ENCODE peak calls at places on chromosomes 4 and X, in six cellular contexts. T is IMR-90, G is H1, O is mesenchymal stem cell, Q is neuronal stem cell, V is trophoblast cell. U is an unnamed sample.

GRCh38 chr4:81807927-81808672 is 336.4 kb upstream of the RASGEF1B start:
- DNase-seq in T (no peak), G (no peak), O (no peak), Q (no peak), V (no peak), U (no peak)

GRCh38 chr4:90281956-90282355 is 154.8 kb downstream of the CCSER1 start:
- DNase-seq in T (no peak), G (no peak), O (no peak), Q (no peak), V (no peak), U (no peak)

GRCh38 chr4:11429646-11430045 is 952 bp upstream of the HS3ST1 start:
- DNase-seq in T (no peak), G (no peak), O (no peak), Q (no peak), V (no peak), U (no peak)

GRCh38 chr4:80215449-80216052 is 18.2 kb downstream of the PRDM8 start:
- DNase-seq in T (peak), G (no peak), O (peak), Q (no peak), V (no peak), U (no peak)

GRCh38 chr4:24748758-24749350 is 46.5 kb upstream of the SOD3 start:
- DNase-seq in T (no peak), G (no peak), O (no peak), Q (no peak), V (no peak), U (no peak)

GRCh38 chrX:22135171-22135711 is 103.1 kb downstream of the PHEX start:
- DNase-seq in T (peak), G (no peak), O (peak), Q (no peak), V (no peak), U (no peak)

GRCh38 chrX:10619311-10620015 is 922 bp downstream of the MID1 start:
- DNase-seq in T (no peak), G (no peak), O (no peak), Q (no peak), V (no peak), U (no peak)

GRCh38 chr4:21307709-21308108 is 607.5 kb downstream of the PACRGL start:
- DNase-seq in T (no peak), G (no peak), O (no peak), Q (no peak), V (no peak), U (no peak)

GRCh38 chrX:51860679-51861078 is 32.7 kb upstream of the MAGED1 start:
- DNase-seq in T (peak), G (no peak), O (peak), Q (peak), V (no peak), U (peak)

GRCh38 chr4:88062843-88063242 is 55.4 kb downstream of the PKD2 start:
- DNase-seq in T (no peak), G (no peak), O (no peak), Q (no peak), V (no peak), U (no peak)

GRCh38 chr4:147340547-147341225 is 140.2 kb upstream of the EDNRA start:
- DNase-seq in T (peak), G (no peak), O (peak), Q (no peak), V (no peak), U (no peak)

GRCh38 chrX:150060406-150060805 is 122.1 kb upstream of the EOLA2 start:
- DNase-seq in T (peak), G (no peak), O (peak), Q (no peak), V (no peak), U (no peak)

GRCh38 chr4:40828661-40829060 is 78.9 kb downstream of the NSUN7 start:
- DNase-seq in T (no peak), G (no peak), O (no peak), Q (no peak), V (no peak), U (no peak)

GRCh38 chrX:152915541-152916241 is 17.8 kb downstream of the ZNF185 start:
- DNase-seq in T (peak), G (no peak), O (peak), Q (no peak), V (no peak), U (peak)

GRCh38 chrX:110267874-110268273 is 50.0 kb downstream of the AMMECR1 start:
- DNase-seq in T (no peak), G (no peak), O (no peak), Q (no peak), V (no peak), U (no peak)

GRCh38 chr4:182536221-182536620 is 293.0 kb downstream of the TENM3 start:
- DNase-seq in T (no peak), G (no peak), O (no peak), Q (no peak), V (no peak), U (no peak)

GRCh38 chrX:98897191-98897590 is 1512.9 kb downstream of the PCDH19 start:
- DNase-seq in T (no peak), G (no peak), O (no peak), Q (no peak), V (no peak), U (no peak)

GRCh38 chrX:149939271-149940014 is 1.2 kb upstream of the EOLA2 start:
- DNase-seq in T (peak), G (peak), O (peak), Q (peak), V (peak), U (peak)

GRCh38 chrX:138775501-138775900 is 64.0 kb upstream of the FGF13 start:
- DNase-seq in T (peak), G (no peak), O (peak), Q (no peak), V (no peak), U (no peak)

GRCh38 chr4:41442818-41443217 is 95.1 kb upstream of the LIMCH1 start:
- DNase-seq in T (no peak), G (no peak), O (no peak), Q (no peak), V (no peak), U (no peak)

GRCh38 chrX:110743679-110744340 is 51.8 kb downstream of the CHRDL1 start:
- DNase-seq in T (peak), G (no peak), O (no peak), Q (no peak), V (no peak), U (no peak)

GRCh38 chrX:9604111-9604907 is 139.5 kb downstream of the TBL1X start:
- DNase-seq in T (no peak), G (no peak), O (no peak), Q (no peak), V (no peak), U (no peak)

GRCh38 chrX:139518475-139518874 is 12.1 kb upstream of the F9 start:
- DNase-seq in T (no peak), G (no peak), O (no peak), Q (no peak), V (no peak), U (no peak)

GRCh38 chr4:39609454-39609911 is 29.2 kb downstream of the SMIM14 start:
- DNase-seq in T (no peak), G (no peak), O (no peak), Q (no peak), V (no peak), U (no peak)

GRCh38 chrX:71941145-71941544 is 30.5 kb downstream of the NHSL2 start:
- DNase-seq in T (peak), G (no peak), O (no peak), Q (no peak), V (no peak), U (no peak)

GRCh38 chr4:1347410-1347864 is 429 bp downstream of the UVSSA start:
- DNase-seq in T (peak), G (no peak), O (peak), Q (peak), V (peak), U (peak)

GRCh38 chrX:53073115-53073581 is 9.0 kb upstream of the TSPYL2 start:
- DNase-seq in T (no peak), G (no peak), O (no peak), Q (no peak), V (no peak), U (no peak)

GRCh38 chr4:74453037-74453635 is 8.2 kb downstream of the AREG start:
- DNase-seq in T (no peak), G (no peak), O (no peak), Q (no peak), V (no peak), U (no peak)

GRCh38 chr4:44493924-44494323 is 45.3 kb upstream of the KCTD8 start:
- DNase-seq in T (no peak), G (no peak), O (peak), Q (peak), V (no peak), U (peak)

GRCh38 chr4:168914095-168914494 is 96.0 kb downstream of the CBR4 start:
- DNase-seq in T (no peak), G (no peak), O (no peak), Q (no peak), V (no peak), U (no peak)

GRCh38 chr4:82124365-82124764 is 249.4 kb downstream of the HNRNPD start:
- DNase-seq in T (no peak), G (no peak), O (no peak), Q (no peak), V (peak), U (no peak)

GRCh38 chr4:138761638-138762205 is 253.9 kb upstream of the NOCT start:
- DNase-seq in T (peak), G (no peak), O (no peak), Q (no peak), V (no peak), U (no peak)

GRCh38 chr4:104490096-104490769 is 4.5 kb downstream of the CXXC4 start:
- DNase-seq in T (no peak), G (no peak), O (no peak), Q (no peak), V (no peak), U (peak)

GRCh38 chr4:86970447-86971354 is 35.9 kb downstream of the AFF1 start:
- DNase-seq in T (no peak), G (no peak), O (no peak), Q (no peak), V (no peak), U (no peak)

GRCh38 chr4:109548655-109549054 is 11.4 kb upstream of the MCUB start:
- DNase-seq in T (peak), G (no peak), O (peak), Q (no peak), V (peak), U (no peak)

GRCh38 chr4:3752022-3752421 is 14.2 kb upstream of the ADRA2C start:
- DNase-seq in T (no peak), G (no peak), O (no peak), Q (no peak), V (no peak), U (no peak)

GRCh38 chrX:52277666-52278065 is 91.2 kb upstream of the XAGE2 start:
- DNase-seq in T (no peak), G (no peak), O (no peak), Q (no peak), V (no peak), U (no peak)

GRCh38 chrX:140502491-140503229 is 2.2 kb downstream of the SOX3 start:
- DNase-seq in T (no peak), G (no peak), O (no peak), Q (no peak), V (no peak), U (no peak)

GRCh38 chr4:39613093-39613656 is 25.5 kb downstream of the SMIM14 start:
- DNase-seq in T (peak), G (no peak), O (peak), Q (no peak), V (no peak), U (no peak)

GRCh38 chr4:16261313-16261878 is 35.1 kb upstream of the TAPT1 start:
- DNase-seq in T (no peak), G (no peak), O (no peak), Q (no peak), V (no peak), U (no peak)

GRCh38 chr4:16265820-16266219 is 39.5 kb upstream of the TAPT1 start:
- DNase-seq in T (no peak), G (no peak), O (no peak), Q (no peak), V (no peak), U (no peak)

GRCh38 chr4:16267639-16268038 is 41.4 kb upstream of the TAPT1 start:
- DNase-seq in T (no peak), G (no peak), O (no peak), Q (no peak), V (no peak), U (no peak)

GRCh38 chr4:16262188-16262587 is 35.9 kb upstream of the TAPT1 start:
- DNase-seq in T (no peak), G (no peak), O (no peak), Q (no peak), V (no peak), U (no peak)

DNA sequence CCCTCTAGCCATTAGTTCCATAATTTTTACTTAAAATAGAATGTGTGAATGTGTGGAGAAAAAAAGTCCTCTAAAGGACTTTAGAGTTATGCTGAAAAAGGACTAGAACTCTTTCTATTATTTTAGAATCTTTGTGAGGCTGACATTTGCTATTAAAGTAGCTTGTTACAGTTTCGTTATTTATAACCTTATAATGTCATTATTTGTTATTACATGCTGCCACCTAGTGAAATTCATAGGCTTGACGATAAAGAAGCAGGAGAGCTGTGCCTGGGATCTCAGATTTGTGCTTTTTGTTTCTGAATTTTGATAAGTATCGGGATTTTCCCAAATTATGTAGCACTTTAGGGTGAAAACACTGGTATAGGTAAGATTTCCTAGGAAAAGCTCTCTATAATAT is 38.5 kb upstream of the TAPT1 start:
- DNase-seq in T (peak), G (no peak), O (peak), Q (no peak), V (no peak), U (no peak)
- H4K91ac ChIP-seq in T (no peak), G (no peak), O (no peak), Q (no peak), V (no peak), U (no peak)

GRCh38 chr4:177706916-177707315 is 264.7 kb upstream of the AGA start:
- DNase-seq in T (no peak), G (no peak), O (no peak), Q (no peak), V (no peak), U (no peak)
- H2AK5ac ChIP-seq in T (no peak), G (no peak), O (no peak), Q (no peak), V (no peak), U (no peak)

DNA sequence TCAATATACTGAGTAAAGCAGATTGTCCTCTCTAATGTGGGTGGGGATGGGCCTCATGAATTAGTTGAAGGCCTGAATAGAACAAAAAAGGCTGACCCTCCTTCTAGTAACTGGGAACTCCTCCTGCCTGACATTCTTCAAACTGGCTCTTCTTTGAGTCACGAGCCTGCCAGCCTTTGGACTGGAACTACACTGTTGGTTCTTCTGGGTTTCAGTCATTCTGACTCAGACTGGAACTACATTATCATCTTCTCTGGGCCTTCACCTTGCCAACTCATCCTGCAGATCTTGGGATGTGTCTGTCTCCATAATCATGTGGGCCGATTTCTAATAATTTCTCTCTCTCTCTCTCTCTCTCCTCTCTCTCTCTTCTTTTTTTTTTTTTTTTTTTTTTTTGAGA is 26.9 kb upstream of the CT47C1 start:
- DNase-seq in T (no peak), G (no peak), O (no peak), Q (no peak), V (no peak), U (no peak)
- H4K91ac ChIP-seq in T (no peak), G (no peak), O (no peak), Q (no peak), V (no peak), U (no peak)

DNA sequence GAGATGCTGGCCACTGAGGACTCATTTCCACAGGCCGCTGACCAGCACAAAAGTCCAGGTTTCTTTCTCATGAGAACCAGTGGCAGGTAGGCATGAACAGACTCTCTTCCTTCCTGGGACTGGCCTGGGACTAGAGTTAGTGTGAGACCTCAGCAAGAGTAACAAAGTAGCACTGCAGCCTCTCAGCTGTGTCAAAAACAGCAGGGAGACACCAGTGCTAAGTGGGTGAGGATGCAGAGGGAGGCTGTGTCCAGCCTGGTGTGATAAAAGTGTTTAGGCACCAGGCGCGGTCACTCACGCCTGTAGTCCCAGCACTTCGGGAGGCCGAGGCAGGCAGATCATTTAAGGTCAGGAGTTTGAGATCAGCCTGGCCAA is 42.9 kb downstream of the TRIM2 start:
- DNase-seq in T (no peak), G (no peak), O (no peak), Q (no peak), V (no peak), U (no peak)
- H2AK5ac ChIP-seq in T (no peak), G (peak), O (no peak), Q (no peak), V (no peak), U (no peak)

GRCh38 chr4:7651461-7651921 is 216.8 kb upstream of the PSAPL1 start:
- DNase-seq in T (peak), G (no peak), O (peak), Q (no peak), V (no peak), U (peak)

GRCh38 chr4:7652006-7652405 is 217.3 kb upstream of the PSAPL1 start:
- DNase-seq in T (no peak), G (no peak), O (no peak), Q (no peak), V (no peak), U (no peak)

GRCh38 chr4:7653510-7654414 is 219.0 kb upstream of the PSAPL1 start:
- DNase-seq in T (no peak), G (no peak), O (no peak), Q (no peak), V (no peak), U (no peak)

GRCh38 chr4:7652906-7653305 is 218.2 kb upstream of the PSAPL1 start:
- DNase-seq in T (no peak), G (no peak), O (no peak), Q (no peak), V (no peak), U (no peak)

GRCh38 chr4:7652451-7652871 is 217.7 kb upstream of the PSAPL1 start:
- DNase-seq in T (no peak), G (no peak), O (peak), Q (no peak), V (no peak), U (no peak)
- H4K91ac ChIP-seq in T (no peak), G (no peak), O (peak), Q (no peak), V (peak), U (no peak)

DNA sequence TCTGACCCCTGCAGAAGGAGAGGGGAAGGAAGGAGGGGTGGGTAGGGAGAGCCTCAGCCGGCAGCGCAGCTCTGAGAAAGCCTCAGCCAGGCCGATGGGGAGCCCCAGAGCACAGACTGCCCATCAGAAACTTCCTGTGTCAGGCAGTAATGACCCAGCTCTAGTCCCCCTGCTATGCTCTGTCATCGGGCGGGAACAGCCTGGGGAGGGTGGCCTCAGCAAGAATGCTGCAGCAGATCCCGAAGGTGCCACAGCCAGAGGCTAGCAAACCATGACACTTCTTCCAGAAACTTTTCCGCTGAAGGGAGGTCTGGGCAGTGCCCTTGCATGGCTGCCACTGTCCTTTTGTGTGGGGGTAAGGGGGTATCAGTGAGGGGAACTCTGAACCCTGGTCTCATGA is 279.0 kb downstream of the BCOR start:
- DNase-seq in T (no peak), G (no peak), O (no peak), Q (no peak), V (no peak), U (no peak)
- H2AK5ac ChIP-seq in T (no peak), G (peak), O (no peak), Q (no peak), V (no peak), U (no peak)

DNA sequence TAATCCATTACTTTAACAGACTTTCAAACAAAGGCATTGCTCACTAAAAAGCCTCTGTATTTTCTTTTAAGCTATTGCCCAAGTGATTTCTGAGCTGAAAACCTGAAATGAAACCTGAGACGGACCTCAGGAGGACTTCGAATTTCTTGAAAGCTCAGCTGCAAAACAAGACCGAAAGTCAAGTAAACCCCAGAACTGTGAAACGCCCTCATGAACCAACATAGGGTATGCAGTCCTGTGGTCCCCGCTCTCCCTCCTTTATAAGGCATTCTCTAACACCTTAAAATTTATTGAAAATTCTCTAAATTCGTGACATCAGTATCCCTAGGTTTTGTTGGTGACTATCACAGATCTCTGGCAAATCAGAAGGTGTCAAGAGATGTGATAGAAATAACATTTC is 91.8 kb downstream of the SHISA3 start:
- DNase-seq in T (no peak), G (no peak), O (no peak), Q (no peak), V (no peak), U (no peak)
- H4K91ac ChIP-seq in T (no peak), G (peak), O (no peak), Q (no peak), V (no peak), U (no peak)

GRCh38 chr4:48795108-48795507 is 15.0 kb upstream of the FRYL start:
- DNase-seq in T (no peak), G (no peak), O (no peak), Q (no peak), V (no peak), U (no peak)
- H2AK5ac ChIP-seq in T (no peak), G (no peak), O (no peak), Q (no peak), V (no peak), U (no peak)

GRCh38 chr4:174490356-174490969 is 31.8 kb downstream of the HPGD start:
- DNase-seq in T (peak), G (no peak), O (peak), Q (no peak), V (peak), U (no peak)
- H4K91ac ChIP-seq in T (no peak), G (no peak), O (no peak), Q (no peak), V (no peak), U (no peak)

U was measured in H9.